ENCODE peak calls at places on chromosomes 12 and 14, in four cellular contexts. B is K562, M is GM12878, R is HepG2. O is an unnamed sample.
A peak's percentile ranks its signal among the peaks of the same experiment; 100 is the strongest.

GRCh38 chr12:119594399-119594730 is 791 bp downstream of the TMEM233 start:
- DNase-seq in B (no peak), M (no peak), R (no peak), O (no peak)

GRCh38 chr14:84024231-84024630 is 1505.7 kb upstream of the FLRT2 start:
- DNase-seq in B (no peak), M (no peak), R (no peak), O (no peak)

GRCh38 chr14:64388533-64389243 is 535 bp downstream of the MTHFD1 start:
- DNase-seq in B (no peak), M (no peak), R (peak; percentile 4), O (no peak)

GRCh38 chr14:53596845-53597525 is 359.6 kb downstream of the BMP4 start:
- DNase-seq in B (no peak), M (no peak), R (no peak), O (no peak)

GRCh38 chr12:24197517-24197916 is 248.0 kb upstream of the SOX5 start:
- DNase-seq in B (no peak), M (no peak), R (no peak), O (no peak)

GRCh38 chr14:51884086-51884927 is 23.9 kb downstream of the GNG2 start:
- DNase-seq in B (no peak), M (no peak), R (no peak), O (no peak)

GRCh38 chr12:53564276-53564675 is 57.0 kb upstream of the NPFF start:
- DNase-seq in B (no peak), M (no peak), R (no peak), O (no peak)

GRCh38 chr12:107681836-107682820 is 3.5 kb upstream of the PWP1 start:
- DNase-seq in B (no peak), M (no peak), R (peak; percentile 92), O (no peak)

GRCh38 chr14:54609576-54609975 is 42.6 kb downstream of the SAMD4A start:
- DNase-seq in B (no peak), M (no peak), R (no peak), O (no peak)

GRCh38 chr12:65606008-65606766 is 218.1 kb upstream of the HMGA2 start:
- DNase-seq in B (peak; percentile 18), M (no peak), R (no peak), O (peak; percentile 67)

GRCh38 chr12:119006749-119007148 is 25.4 kb downstream of the SRRM4 start:
- DNase-seq in B (no peak), M (no peak), R (no peak), O (no peak)

GRCh38 chr14:62364161-62364560 is 601.9 kb downstream of the SNAPC1 start:
- DNase-seq in B (no peak), M (no peak), R (no peak), O (no peak)

GRCh38 chr12:128956755-128957154 is 103.5 kb downstream of the GLT1D1 start:
- DNase-seq in B (no peak), M (no peak), R (no peak), O (no peak)

GRCh38 chr14:65229431-65230286 is 127.3 kb upstream of the MAX start:
- DNase-seq in B (peak; percentile 21), M (no peak), R (peak; percentile 72), O (no peak)

GRCh38 chr12:94768398-94769039 is 118.2 kb upstream of the TMCC3 start:
- DNase-seq in B (no peak), M (peak; percentile 51), R (no peak), O (no peak)

GRCh38 chr14:50800032-50800431 is 30.9 kb downstream of the NIN start:
- DNase-seq in B (no peak), M (no peak), R (no peak), O (no peak)

GRCh38 chr12:127642208-127642607 is 624.8 kb upstream of the TMEM132C start:
- DNase-seq in B (no peak), M (no peak), R (no peak), O (no peak)

GRCh38 chr14:35829449-35829848 is 3.3 kb downstream of the BRMS1L start:
- DNase-seq in B (no peak), M (no peak), R (no peak), O (no peak)

GRCh38 chr12:71164877-71165197 is 7.0 kb upstream of the TSPAN8 start:
- DNase-seq in B (no peak), M (no peak), R (peak; percentile 47), O (no peak)

GRCh38 chr14:100304825-100305445 is 1.3 kb downstream of the SLC25A29 start:
- DNase-seq in B (peak; percentile 53), M (no peak), R (no peak), O (peak; percentile 20)

GRCh38 chr12:85325452-85325851 is 45.4 kb downstream of the ALX1 start:
- DNase-seq in B (no peak), M (no peak), R (no peak), O (no peak)

GRCh38 chr14:68774771-68775613 is 17.9 kb downstream of the ZFP36L1 start:
- DNase-seq in B (no peak), M (no peak), R (peak; percentile 78), O (no peak)

GRCh38 chr12:127677537-127678131 is 589.3 kb upstream of the TMEM132C start:
- DNase-seq in B (peak; percentile 45), M (no peak), R (peak; percentile 44), O (peak; percentile 58)

DNA sequence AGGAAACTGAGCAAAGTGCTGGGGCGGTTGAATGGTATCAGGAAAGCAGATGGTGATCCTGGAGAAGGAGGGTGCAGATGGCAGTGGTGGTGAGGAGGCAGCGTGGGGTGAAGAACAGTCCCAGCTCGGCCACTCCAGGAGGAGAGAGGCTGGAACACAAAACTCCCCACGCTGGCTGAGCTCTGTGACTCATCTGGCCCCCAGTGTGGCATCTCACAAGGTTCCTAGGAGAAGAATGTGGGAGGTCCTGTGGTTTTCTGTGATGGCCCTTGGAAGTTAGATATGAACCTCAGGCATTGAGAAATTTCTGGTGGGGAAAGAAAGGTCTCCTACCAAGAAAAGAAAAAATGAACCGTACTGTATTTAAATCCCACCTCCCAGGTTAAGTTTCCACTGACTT is 8.0 kb upstream of the NRXN3 start:
- DNase-seq in B (no peak), M (no peak), R (no peak), O (no peak)
- TF ChIP-seq BHLHE40 in B (no peak), M (no peak), R (no peak), O (no peak)

DNA sequence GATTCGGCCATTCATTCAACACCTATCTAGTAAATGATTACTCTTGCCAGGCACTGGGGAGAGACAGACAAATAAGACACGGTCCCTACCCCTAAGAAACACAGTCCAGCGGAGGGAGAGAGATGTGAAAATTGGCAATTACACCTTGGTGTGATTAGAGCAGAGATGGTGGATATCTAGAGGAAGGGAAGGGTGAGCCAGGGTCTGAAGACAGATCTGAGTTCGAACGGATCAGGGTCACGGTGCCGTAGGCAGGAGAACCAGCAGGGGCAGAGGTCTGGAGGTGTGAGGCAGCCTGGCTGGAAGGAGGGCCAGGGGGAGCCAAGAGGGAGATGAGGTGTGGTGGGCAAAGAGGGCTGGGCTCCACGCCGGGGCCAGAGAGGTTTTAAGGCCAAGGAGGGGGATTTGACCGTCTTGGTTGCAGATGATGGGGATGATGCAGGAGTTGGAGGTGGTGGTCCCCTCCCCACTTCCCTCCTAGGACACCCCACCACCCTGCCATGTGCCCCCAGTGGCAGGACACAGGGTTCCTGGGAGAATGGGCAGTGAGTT is 27.1 kb downstream of the FAM222A start:
- DNase-seq in B (no peak), M (no peak), R (no peak), O (no peak)
- TF ChIP-seq TARDBP in B (no peak), M (no peak), R (no peak), O (no peak)

DNA sequence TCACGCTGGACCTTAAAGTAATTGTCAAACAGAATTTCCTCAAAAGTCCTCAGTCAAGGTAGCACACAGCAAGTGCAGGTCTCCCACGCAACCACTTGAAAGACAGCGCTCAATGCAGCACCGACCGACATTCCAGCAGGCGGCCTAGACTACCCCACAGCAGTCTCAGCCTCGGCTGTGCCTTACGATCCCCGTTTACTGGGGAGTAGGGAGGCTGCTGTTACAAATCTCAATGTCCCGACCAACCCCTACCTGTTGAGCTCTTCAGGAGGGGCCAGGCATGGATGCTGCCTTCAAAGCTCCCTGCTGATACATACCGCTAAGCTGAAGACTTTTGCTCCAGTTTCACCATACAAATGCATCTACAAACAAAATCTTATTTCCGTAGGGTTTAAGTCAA is 21.8 kb downstream of the VPS37B start:
- DNase-seq in B (no peak), M (no peak), R (no peak), O (no peak)
- TF ChIP-seq BHLHE40 in B (no peak), M (no peak), R (no peak), O (no peak)

GRCh38 chr14:22375321-22375930 is 213.6 kb downstream of the DAD1 start:
- DNase-seq in B (peak; percentile 16), M (no peak), R (peak; percentile 79), O (peak; percentile 33)
- TF ChIP-seq TARDBP in B (no peak), M (no peak), R (no peak), O (no peak)

DNA sequence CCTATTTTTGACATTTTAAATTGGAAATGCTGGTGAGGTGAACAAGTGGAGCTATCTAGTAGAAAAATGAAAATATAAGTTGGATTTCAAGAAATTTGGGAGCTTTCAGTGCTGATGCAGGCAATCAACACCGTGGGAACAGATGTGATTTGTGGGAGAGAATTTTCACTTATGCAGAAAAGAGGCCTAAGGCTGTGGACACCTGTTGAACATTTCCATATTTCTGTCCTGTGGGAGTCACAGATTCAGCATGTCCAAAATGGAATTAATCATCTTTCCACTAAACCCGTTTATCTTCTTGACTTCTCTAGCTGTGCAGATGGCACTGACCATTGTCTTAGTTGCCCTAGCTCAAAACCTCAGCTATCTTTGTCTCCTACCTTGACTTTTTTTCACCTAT is 2.5 kb upstream of the GPATCH2L start:
- DNase-seq in B (no peak), M (no peak), R (no peak), O (no peak)
- TF ChIP-seq BHLHE40 in B (no peak), M (no peak), R (no peak), O (no peak)

GRCh38 chr12:75660107-75660530 is 148.7 kb upstream of the KRR1 start:
- DNase-seq in B (no peak), M (no peak), R (no peak), O (no peak)

GRCh38 chr12:75660805-75661404 is 149.5 kb upstream of the KRR1 start:
- DNase-seq in B (no peak), M (no peak), R (no peak), O (no peak)

GRCh38 chr12:75657866-75658265 is 146.5 kb upstream of the KRR1 start:
- DNase-seq in B (no peak), M (no peak), R (no peak), O (no peak)

GRCh38 chr12:75658286-75658685 is 146.9 kb upstream of the KRR1 start:
- DNase-seq in B (no peak), M (no peak), R (no peak), O (no peak)

DNA sequence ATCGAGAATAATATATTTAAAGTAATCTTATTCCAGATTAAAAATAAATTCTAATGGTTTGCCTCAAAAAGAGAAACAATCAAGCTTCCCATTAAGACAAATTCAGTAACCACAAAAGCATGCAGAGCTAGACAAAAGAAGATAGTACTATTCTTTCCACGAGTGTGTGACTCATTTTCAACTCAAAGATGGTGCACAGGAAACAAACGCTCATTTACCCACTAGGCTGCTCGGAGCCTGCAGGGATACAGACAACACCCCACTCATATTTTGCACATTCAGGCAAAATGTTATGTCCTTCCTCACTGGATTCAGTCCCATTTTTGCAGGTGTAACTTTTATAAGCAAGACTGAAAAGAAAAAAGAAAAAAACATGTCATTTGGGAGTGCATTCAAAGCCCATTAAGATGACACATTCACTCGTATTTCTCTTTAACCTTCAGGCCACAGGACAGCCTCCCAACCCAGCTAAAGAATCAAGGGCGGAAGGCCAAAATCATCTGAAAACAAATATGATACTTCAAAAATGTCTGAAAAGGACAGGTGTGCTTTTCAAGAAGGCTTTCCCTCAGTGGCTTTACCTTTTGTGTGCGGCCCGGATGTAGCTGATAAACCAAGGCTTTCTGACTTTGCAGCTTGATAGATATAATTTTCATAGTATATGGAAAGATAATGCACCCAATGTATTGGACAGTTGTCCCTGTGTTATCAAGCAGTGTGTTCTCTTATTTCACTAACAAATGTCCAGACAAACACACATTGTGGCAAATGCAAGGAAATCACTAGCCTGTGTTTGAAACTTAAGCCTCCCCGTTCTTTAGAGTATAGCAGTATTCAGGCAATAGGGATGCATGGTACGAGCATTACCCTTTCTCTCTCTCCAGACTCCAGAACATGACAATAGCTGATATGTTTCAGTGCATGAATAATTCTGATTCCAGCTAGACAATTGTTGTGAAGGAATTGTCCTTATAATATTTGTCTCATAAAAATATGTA is 147.7 kb upstream of the KRR1 start:
- DNase-seq in B (no peak), M (no peak), R (no peak), O (no peak)
- TF ChIP-seq TARDBP in B (no peak), M (no peak), R (no peak), O (no peak)